ENCODE peak calls at places on chromosome 4, in nine cellular contexts. C is colonic mucosa; L is tibial nerve; N is NAMALWA; P is CD8-positive, alpha-beta T cell; K is keratinocyte; H is H4; S is stimulated activated CD8-positive, alpha-beta memory T cell treated with anti-CD3 and anti-CD28 coated beads, Interleukin-4, amount 100 ng/mL, for 24 hours; D is glutamatergic neuron. A is an unnamed sample.

GRCh38 chr4:176988226-176988625 is 195.5 kb upstream of the VEGFC start:
- DNase-seq in H (peak; percentile 87), D (no peak), C (no peak), N (no peak), K (peak; percentile 87), P (no peak), L (no peak), S (no peak), A (no peak)

GRCh38 chr4:147590249-147590920 is 26.8 kb upstream of the TMEM184C start:
- DNase-seq in C (peak; percentile 40), K (no peak), H (peak; percentile 69), D (peak; percentile 74), N (peak; percentile 72), S (peak; percentile 7), P (peak; percentile 39), L (peak; percentile 88), A (peak; percentile 87)

GRCh38 chr4:122930877-122931276 is 8.5 kb upstream of the NUDT6 start:
- DNase-seq in H (no peak), L (no peak), C (no peak), K (no peak), D (no peak), N (peak; percentile 30), P (no peak), S (no peak), A (no peak)

GRCh38 chr4:4856071-4857000 is 3.1 kb upstream of the MSX1 start:
- DNase-seq in N (no peak), K (no peak), D (peak; percentile 40), H (no peak), P (no peak), L (no peak), C (no peak), S (no peak), A (no peak)

GRCh38 chr4:11367371-11367770 is 61.3 kb downstream of the HS3ST1 start:
- DNase-seq in H (peak; percentile 11), D (no peak), S (no peak), P (no peak), L (peak; percentile 96), C (peak; percentile 19), K (no peak), N (no peak), A (no peak)

GRCh38 chr4:6056976-6057766 is 38.9 kb upstream of the C4orf50 start:
- DNase-seq in P (no peak), C (no peak), H (no peak), D (no peak), N (no peak), S (no peak), K (no peak), L (no peak), A (no peak)

GRCh38 chr4:113086172-113086695 is 36.8 kb downstream of the ANK2 start:
- DNase-seq in S (no peak), N (no peak), P (no peak), K (no peak), C (no peak), L (no peak), D (no peak), H (no peak), A (no peak)

GRCh38 chr4:186228514-186228894 is 1.2 kb downstream of the KLKB1 start:
- DNase-seq in H (no peak), K (no peak), S (no peak), L (no peak), P (no peak), C (no peak), N (no peak), D (no peak), A (no peak)

GRCh38 chr4:139532951-139533350 is 23.1 kb downstream of the SETD7 start:
- DNase-seq in D (no peak), C (no peak), H (no peak), P (no peak), L (no peak), K (no peak), N (no peak), S (no peak), A (no peak)

GRCh38 chr4:114398386-114398785 is 200.2 kb upstream of the UGT8 start:
- DNase-seq in L (no peak), S (no peak), K (no peak), H (no peak), D (no peak), N (no peak), C (no peak), P (no peak), A (no peak)

GRCh38 chr4:47381172-47381571 is 82.3 kb downstream of the COMMD8 start:
- DNase-seq in D (no peak), P (no peak), N (no peak), L (no peak), C (no peak), K (no peak), H (no peak), S (no peak), A (no peak)

GRCh38 chr4:95560791-95561190 is 12.0 kb upstream of the UNC5C start:
- DNase-seq in P (no peak), D (no peak), N (no peak), K (no peak), L (no peak), H (no peak), S (no peak), C (no peak), A (no peak)

GRCh38 chr4:71992571-71992970 is 39.2 kb upstream of the NPFFR2 start:
- DNase-seq in L (no peak), C (no peak), S (no peak), D (no peak), P (no peak), K (no peak), H (no peak), N (no peak), A (no peak)

GRCh38 chr4:140163029-140163810 is 9.2 kb upstream of the MAML3 start:
- DNase-seq in K (no peak), N (no peak), S (no peak), L (peak; percentile 22), D (no peak), H (no peak), C (no peak), P (no peak), A (no peak)

GRCh38 chr4:100428051-100428450 is 89.8 kb downstream of the EMCN start:
- DNase-seq in P (no peak), L (no peak), K (peak; percentile 33), H (peak; percentile 89), S (no peak), N (no peak), C (no peak), D (no peak), A (no peak)

GRCh38 chr4:149031399-149031798 is 589.2 kb upstream of the NR3C2 start:
- DNase-seq in L (no peak), P (no peak), K (no peak), S (no peak), C (peak; percentile 33), H (peak; percentile 33), D (no peak), N (peak; percentile 47), A (no peak)

GRCh38 chr4:176924238-176924637 is 131.5 kb upstream of the VEGFC start:
- DNase-seq in C (no peak), K (no peak), P (no peak), S (no peak), L (no peak), N (no peak), D (no peak), H (no peak), A (no peak)

GRCh38 chr4:176340871-176341685 is 21.3 kb downstream of the SPCS3 start:
- DNase-seq in L (peak; percentile 47), P (no peak), C (no peak), K (no peak), D (no peak), S (no peak), N (peak; percentile 76), H (peak; percentile 49), A (no peak)

GRCh38 chr4:1296324-1297022 is 6.8 kb downstream of the MAEA start:
- DNase-seq in D (no peak), S (no peak), N (no peak), H (no peak), L (no peak), K (no peak), C (no peak), P (no peak), A (no peak)

GRCh38 chr4:146059153-146059552 is 116.4 kb upstream of the LSM6 start:
- DNase-seq in P (no peak), L (no peak), S (no peak), C (no peak), K (no peak), N (peak; percentile 82), D (no peak), H (no peak), A (no peak)

GRCh38 chr4:176735300-176735699 is 57.4 kb downstream of the VEGFC start:
- DNase-seq in K (no peak), N (no peak), L (no peak), D (no peak), S (no peak), H (no peak), P (no peak), C (no peak), A (no peak)

GRCh38 chr4:5836943-5837342 is 55.9 kb downstream of the CRMP1 start:
- DNase-seq in L (no peak), C (no peak), N (no peak), D (no peak), H (no peak), S (no peak), K (no peak), P (no peak), A (no peak)

GRCh38 chr4:2048831-2049230 is 10.3 kb upstream of the NAT8L start:
- DNase-seq in P (no peak), N (no peak), K (no peak), S (no peak), H (peak; percentile 43), D (no peak), L (no peak), C (no peak), A (no peak)

A was measured in omental fat pad.